ENCODE peak calls at places on chromosomes 5 and 9, in six cellular contexts. N, Z, Y, U, B and C are unnamed samples. For H3K27me3, the result is how much of the 10 kb centered on the place peaks cover.

GRCh38 chr9:116163293-116164055 is 9.9 kb downstream of the PAPPA start:
- DNase-seq in N (no peak), Z (no peak), Y (no peak), B (peak), U (no peak), C (no peak)

GRCh38 chr5:45512521-45512920 is 183.7 kb downstream of the HCN1 start:
- DNase-seq in U (no peak), B (no peak), Z (no peak), N (no peak), Y (no peak), C (no peak)

GRCh38 chr5:16178745-16179372 is 732 bp downstream of the MARCHF11 start:
- DNase-seq in B (peak), U (peak), Z (no peak), Y (peak), N (peak), C (no peak)

GRCh38 chr5:172683696-172684464 is 42.8 kb downstream of the NEURL1B start:
- DNase-seq in Z (no peak), B (no peak), N (no peak), U (no peak), Y (no peak), C (no peak)

GRCh38 chr5:178230879-178231735 is 1.5 kb downstream of the PHYKPL start:
- DNase-seq in Y (no peak), U (no peak), Z (no peak), N (peak), B (peak), C (no peak)

GRCh38 chr5:40027395-40027794 is 602.6 kb upstream of the DAB2 start:
- DNase-seq in B (no peak), Z (no peak), N (no peak), Y (no peak), U (no peak), C (no peak)

GRCh38 chr5:160385496-160385895 is 14.4 kb downstream of the FAM200C start:
- DNase-seq in U (no peak), N (no peak), Z (no peak), B (no peak), Y (no peak), C (no peak)

GRCh38 chr5:7376889-7377288 is 19.0 kb upstream of the ADCY2 start:
- DNase-seq in B (no peak), N (no peak), U (no peak), Z (no peak), Y (no peak), C (no peak)

GRCh38 chr9:35162605-35163315 is 951 bp downstream of the UNC13B start:
- DNase-seq in N (no peak), U (no peak), B (no peak), Z (no peak), Y (no peak), C (no peak)

GRCh38 chr9:31013371-31013770 is 1371.1 kb upstream of the ACO1 start:
- DNase-seq in U (no peak), Z (no peak), N (no peak), Y (no peak), B (no peak), C (no peak)

GRCh38 chr9:137276757-137277328 is 683 bp upstream of the TOR4A start:
- DNase-seq in B (peak), U (peak), Z (peak), Y (no peak), N (peak), C (no peak)

GRCh38 chr5:148978370-148979103 is 84.3 kb downstream of the SH3TC2 start:
- DNase-seq in N (no peak), Z (no peak), Y (peak), B (no peak), U (no peak), C (no peak)

GRCh38 chr5:26003966-26004365 is 1034.4 kb downstream of the CDH9 start:
- DNase-seq in N (no peak), Z (no peak), Y (no peak), U (no peak), B (no peak), C (no peak)

GRCh38 chr5:86968311-86968753 is 299.4 kb upstream of the RASA1 start:
- DNase-seq in Y (peak), Z (no peak), N (peak), B (peak), U (no peak), C (no peak)

GRCh38 chr5:82597437-82597836 is 319.3 kb upstream of the RPS23 start:
- DNase-seq in Z (no peak), Y (no peak), B (no peak), U (no peak), N (no peak), C (no peak)

GRCh38 chr9:73133921-73134407 is 17.7 kb upstream of the ANXA1 start:
- DNase-seq in U (no peak), Y (peak), Z (no peak), N (no peak), B (no peak), C (no peak)

GRCh38 chr9:116087751-116088194 is 65.8 kb upstream of the PAPPA start:
- DNase-seq in B (no peak), Z (no peak), N (no peak), U (no peak), Y (peak), C (no peak)

GRCh38 chr5:72439192-72439591 is 68.0 kb downstream of the ZNF366 start:
- DNase-seq in Y (no peak), N (no peak), U (no peak), B (no peak), Z (no peak), C (no peak)

GRCh38 chr5:139388198-139388821 is 1.4 kb downstream of the MZB1 start:
- DNase-seq in U (no peak), Z (no peak), Y (no peak), B (no peak), N (no peak), C (no peak)

GRCh38 chr5:61167382-61167781 is 5.1 kb upstream of the SMIM15 start:
- DNase-seq in N (no peak), U (no peak), B (no peak), Y (peak), Z (no peak), C (no peak)

GRCh38 chr9:14349141-14349817 is 35.3 kb upstream of the NFIB start:
- DNase-seq in B (no peak), Z (no peak), U (no peak), Y (no peak), N (peak), C (no peak)

GRCh38 chr5:138685052-138685755 is 68.0 kb upstream of the CTNNA1 start:
- DNase-seq in Y (peak), B (no peak), Z (no peak), U (no peak), N (no peak), C (no peak)

GRCh38 chr5:98639258-98639657 is 134.2 kb upstream of the RGMB start:
- DNase-seq in B (no peak), Z (no peak), U (no peak), N (no peak), Y (no peak), C (no peak)

GRCh38 chr9:10396641-10397040 is 216.2 kb downstream of the PTPRD start:
- DNase-seq in N (no peak), Z (no peak), B (no peak), U (no peak), Y (no peak), C (no peak)

GRCh38 chr5:81235287-81236072 is 2.4 kb downstream of the CKMT2 start:
- DNase-seq in Z (no peak), U (peak), B (peak), Y (no peak), N (peak), C (peak)

GRCh38 chr9:77128125-77128789 is 49.1 kb upstream of the VPS13A start:
- DNase-seq in B (no peak), U (no peak), N (no peak), Y (no peak), Z (no peak), C (no peak)

GRCh38 chr5:98631311-98632054 is 142.0 kb upstream of the RGMB start:
- DNase-seq in U (no peak), B (no peak), Z (no peak), Y (peak), N (no peak), C (no peak)

GRCh38 chr9:100160021-100160420 is 61.0 kb downstream of the INVS start:
- DNase-seq in N (no peak), Y (no peak), Z (no peak), U (no peak), B (no peak), C (no peak)

GRCh38 chr9:89359018-89359417 is 40.7 kb downstream of the SECISBP2 start:
- DNase-seq in U (no peak), B (peak), Z (no peak), Y (no peak), N (peak), C (no peak)

GRCh38 chr5:91641730-91642350 is 258.7 kb upstream of the ARRDC3 start:
- DNase-seq in Z (no peak), Y (peak), U (no peak), B (no peak), N (no peak), C (no peak)

GRCh38 chr5:42495908-42496307 is 72.7 kb downstream of the GHR start:
- DNase-seq in B (no peak), Z (no peak), U (no peak), Y (peak), N (peak), C (no peak)

GRCh38 chr9:106482733-106483132 is 380.2 kb upstream of the ZNF462 start:
- DNase-seq in N (no peak), Y (peak), Z (no peak), B (no peak), U (no peak), C (no peak)

GRCh38 chr9:125996671-125997509 is 249.7 kb downstream of the PBX3 start:
- DNase-seq in U (no peak), Z (peak), N (no peak), Y (no peak), B (peak), C (no peak)

GRCh38 chr5:180012316-180012715 is 59.2 kb downstream of the RNF130 start:
- DNase-seq in N (no peak), B (no peak), U (no peak), Z (no peak), Y (no peak), C (no peak)

GRCh38 chr5:78547731-78548189 is 100.8 kb downstream of the LHFPL2 start:
- DNase-seq in N (peak), B (peak), U (peak), Y (no peak), Z (peak), C (peak)

GRCh38 chr5:59002162-59002825 is 419.4 kb downstream of the RAB3C start:
- DNase-seq in B (peak), U (no peak), Y (no peak), Z (no peak), N (no peak), C (no peak)

GRCh38 chr5:93162201-93162654 is 418.8 kb downstream of the NR2F1-AS1 start:
- DNase-seq in U (no peak), Y (peak), Z (no peak), B (no peak), N (no peak), C (no peak)

GRCh38 chr5:119945696-119946095 is 316.3 kb downstream of the FAM170A start:
- DNase-seq in U (no peak), N (no peak), Y (no peak), Z (no peak), B (no peak), C (no peak)

DNA sequence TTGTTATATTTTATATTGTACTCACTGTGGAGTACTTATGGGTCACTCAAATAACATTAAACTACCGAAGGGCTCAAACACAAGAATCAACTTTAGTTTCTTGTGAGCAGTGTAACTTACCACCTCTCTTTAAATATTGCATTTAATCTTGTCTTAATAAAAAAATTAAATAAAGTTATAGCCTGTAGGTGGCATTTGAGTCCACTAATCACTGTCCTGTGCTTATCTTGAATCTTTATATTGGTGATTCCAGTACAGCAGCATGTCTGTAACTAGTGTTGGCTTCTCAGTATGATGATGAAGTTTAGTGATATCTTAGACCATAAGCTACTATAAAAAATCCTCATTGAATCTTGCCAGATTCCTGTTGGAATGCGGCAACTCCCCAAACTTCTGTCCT is 313.8 kb downstream of the FAM170A start:
- DNase-seq in Y (peak), Z (no peak), U (no peak), N (no peak), B (no peak), C (no peak)
- TF ChIP-seq CTCF in Y (peak), Z (no peak), U (no peak), N (peak), B (peak), C (no peak)

DNA sequence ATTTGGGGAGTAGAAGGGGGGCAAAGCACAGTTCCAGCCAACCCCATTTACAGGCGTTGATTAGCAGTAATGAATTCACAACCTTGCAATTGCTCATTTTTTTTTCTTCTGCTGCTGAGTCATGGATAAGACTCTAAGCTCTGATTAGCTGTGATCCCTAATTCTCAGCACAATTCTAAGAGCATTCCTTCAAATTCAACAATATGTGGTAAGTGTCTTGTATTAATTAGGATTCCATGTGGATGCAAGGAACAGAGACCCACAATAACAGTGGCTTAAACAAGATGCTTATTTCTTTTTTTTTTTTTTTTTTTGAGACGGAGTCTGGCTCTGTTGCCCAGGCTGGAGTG is 133.4 kb downstream of the PALM2AKAP2 start:
- DNase-seq in U (no peak), Z (no peak), N (no peak), B (no peak), Y (peak), C (no peak)
- H3K4me3 ChIP-seq in U (no peak), Z (no peak), N (no peak), B (no peak), Y (no peak), C (no peak)

GRCh38 chr5:167578977-167579700 is 712.3 kb upstream of the WWC1 start:
- DNase-seq in U (no peak), N (no peak), Y (no peak), Z (no peak), B (no peak), C (no peak)

GRCh38 chr5:167576126-167576525 is 715.3 kb upstream of the WWC1 start:
- DNase-seq in Z (no peak), Y (no peak), N (no peak), B (no peak), U (no peak), C (no peak)

GRCh38 chr5:167574381-167574780 is 717.1 kb upstream of the WWC1 start:
- DNase-seq in N (no peak), Y (no peak), B (no peak), Z (no peak), U (no peak), C (no peak)

GRCh38 chr5:167577616-167578015 is 713.8 kb upstream of the WWC1 start:
- DNase-seq in B (no peak), N (no peak), U (no peak), Y (no peak), Z (no peak), C (no peak)

DNA sequence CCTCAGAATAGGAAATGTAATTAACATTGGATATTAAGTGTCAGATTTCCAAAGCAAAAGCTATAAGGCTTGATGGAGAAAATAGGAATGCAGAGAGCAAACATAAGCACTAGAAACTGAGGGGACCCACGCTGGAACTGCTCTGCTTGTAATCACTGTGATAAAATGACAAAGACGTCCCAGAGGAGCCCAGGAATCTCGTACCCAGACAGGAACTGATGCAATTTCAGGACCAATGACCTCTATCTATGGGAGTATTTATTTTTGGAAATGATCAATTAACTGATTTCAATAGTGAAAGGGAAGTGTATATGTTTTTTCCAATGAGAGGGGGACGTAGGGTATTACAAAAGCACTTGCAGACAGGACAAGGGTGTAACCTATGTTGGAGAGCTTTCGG is 714.5 kb upstream of the WWC1 start:
- DNase-seq in B (no peak), Y (no peak), N (no peak), U (no peak), Z (no peak), C (no peak)
- H3K27me3 ChIP-seq in B (under half), Y (under half), N (under half), U (under half), Z (under half), C (under half)

DNA sequence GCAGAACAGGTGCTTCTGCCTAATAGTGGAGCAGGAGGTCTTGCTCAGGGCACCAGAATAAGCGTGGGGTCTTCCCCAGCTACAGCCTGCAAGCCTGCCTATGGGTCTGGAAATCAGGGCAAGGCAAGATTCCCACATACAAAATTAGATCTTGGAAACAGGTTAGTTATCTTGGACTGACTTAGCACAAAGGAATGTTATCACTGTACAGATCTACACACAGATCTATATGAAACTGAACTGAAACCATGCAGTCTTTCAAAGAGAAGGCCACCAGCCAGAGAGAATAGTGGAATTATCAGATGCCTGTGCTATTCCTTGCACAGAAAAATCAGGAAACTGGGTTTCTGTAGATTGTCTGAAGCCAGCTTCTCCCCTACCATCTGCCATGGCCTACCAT is 585.7 kb downstream of the ACTL7B start:
- DNase-seq in B (no peak), U (no peak), N (no peak), Y (peak), Z (no peak), C (no peak)
- TF ChIP-seq CTCF in B (no peak), U (no peak), N (no peak), Y (no peak), Z (no peak), C (no peak)

GRCh38 chr5:1445313-1445894 is at the start of gene SLC6A3:
- DNase-seq in Z (no peak), U (peak), Y (no peak), N (no peak), B (peak), C (no peak)
- H3K4me3 ChIP-seq in Z (no peak), U (no peak), Y (no peak), N (peak), B (peak), C (peak)

DNA sequence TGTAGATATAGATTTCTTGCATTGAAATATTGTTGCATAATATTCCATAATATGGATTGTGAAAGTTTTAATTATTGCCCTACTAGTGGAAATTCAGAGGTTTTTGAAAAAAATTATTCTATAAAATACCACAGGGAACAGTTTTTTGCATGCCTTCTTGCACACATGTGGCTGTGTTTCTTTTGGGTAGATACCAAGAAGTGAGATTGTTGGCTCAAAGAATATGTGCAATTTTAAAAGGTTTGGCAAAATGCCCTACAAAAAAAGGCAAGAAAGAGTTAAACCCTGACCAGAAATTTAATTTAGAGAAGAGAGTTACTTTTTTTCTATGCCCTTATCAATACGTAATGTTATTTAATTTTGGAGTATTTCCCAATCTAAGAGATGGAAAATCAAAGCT is 270.8 kb upstream of the DAPK1 start:
- DNase-seq in N (no peak), Y (no peak), Z (no peak), B (no peak), U (no peak), C (no peak)
- H3K27me3 ChIP-seq in N (under half), Y (under half), Z (under half), B (under half), U (under half), C (under half)

GRCh38 chr5:8981496-8981895 is 564.4 kb downstream of the SEMA5A start:
- DNase-seq in N (no peak), U (no peak), Z (no peak), B (no peak), Y (peak), C (no peak)
- TF ChIP-seq CTCF in N (no peak), U (no peak), Z (no peak), B (no peak), Y (no peak), C (no peak)

GRCh38 chr5:1294839-1295649 is at the start of gene TERT:
- DNase-seq in N (no peak), B (peak), U (no peak), Y (no peak), Z (peak), C (no peak)
- H3K4me3 ChIP-seq in N (no peak), B (no peak), U (no peak), Y (no peak), Z (no peak), C (no peak)

DNA sequence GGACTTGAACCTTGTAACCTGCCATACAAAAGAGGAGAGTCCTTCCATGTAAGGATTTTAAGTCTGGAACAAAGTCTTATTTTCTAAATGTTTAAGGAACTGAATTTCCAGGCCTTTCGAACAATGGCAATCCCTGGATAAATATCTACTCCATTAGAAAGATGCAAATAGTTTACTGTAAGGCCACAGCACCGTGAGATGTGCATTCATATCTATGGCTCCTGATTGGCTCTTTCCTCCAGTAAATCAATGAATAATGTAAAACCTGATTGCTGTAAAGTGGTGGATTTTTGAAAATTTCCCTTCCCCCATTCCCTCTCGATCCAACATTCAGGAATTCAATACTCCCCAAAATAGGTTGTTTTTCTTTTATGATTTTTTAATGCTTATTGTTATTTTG is 211.6 kb downstream of the MEF2C start:
- DNase-seq in U (no peak), N (no peak), B (no peak), Z (no peak), Y (no peak), C (no peak)
- H3K27me3 ChIP-seq in U (under half), N (half or more), B (half or more), Z (half or more), Y (under half), C (under half)